ENCODE peak calls at places on chromosomes 2 and 18, in six cellular contexts. Z is ACHN, F is endothelial cell, R is SW 1271, C is fibroblast of gingiva, U is COR-L47. M is an unnamed sample.

GRCh38 chr2:45046786-45047185 is 37.5 kb upstream of the SIX2 start:
- DNase-seq in Z (no peak), F (no peak), R (no peak), C (peak; percentile 80), U (no peak), M (peak; percentile 44)

GRCh38 chr2:154952346-154953010 is 254.0 kb downstream of the KCNJ3 start:
- DNase-seq in Z (no peak), F (no peak), R (no peak), C (no peak), U (peak; percentile 81), M (no peak)

GRCh38 chr2:234257859-234258561 is 207.5 kb downstream of the SPP2 start:
- DNase-seq in Z (peak; percentile 100), F (peak; percentile 36), R (peak; percentile 91), C (peak; percentile 84), U (peak; percentile 1), M (peak; percentile 98)

GRCh38 chr2:121088251-121089004 is 196.6 kb downstream of the TFCP2L1 start:
- DNase-seq in Z (no peak), F (no peak), R (no peak), C (peak; percentile 43), U (no peak), M (peak; percentile 33)

GRCh38 chr18:29849145-29849544 is 1193.4 kb downstream of the DSC3 start:
- DNase-seq in Z (no peak), F (no peak), R (no peak), C (peak; percentile 31), U (no peak), M (peak; percentile 0)

GRCh38 chr2:130759906-130760753 is 4.8 kb downstream of the AMER3 start:
- DNase-seq in Z (peak; percentile 32), F (no peak), R (no peak), C (no peak), U (peak; percentile 93), M (no peak)

GRCh38 chr18:55093808-55094207 is 134.5 kb upstream of the CCDC68 start:
- DNase-seq in Z (no peak), F (no peak), R (no peak), C (no peak), U (no peak), M (no peak)

GRCh38 chr2:63696496-63696895 is 107.7 kb downstream of the MDH1 start:
- DNase-seq in Z (no peak), F (no peak), R (no peak), C (no peak), U (no peak), M (peak; percentile 15)

GRCh38 chr2:241505781-241506201 is 2.6 kb downstream of the STK25 start:
- DNase-seq in Z (no peak), F (no peak), R (no peak), C (no peak), U (no peak), M (no peak)

GRCh38 chr18:55778731-55779460 is 190.9 kb upstream of the TCF4 start:
- DNase-seq in Z (no peak), F (no peak), R (no peak), C (no peak), U (peak; percentile 58), M (peak; percentile 50)

GRCh38 chr2:133674433-133675331 is 106.4 kb upstream of the NCKAP5 start:
- DNase-seq in Z (no peak), F (peak; percentile 5), R (no peak), C (peak; percentile 64), U (peak; percentile 70), M (peak; percentile 95)

GRCh38 chr2:28334527-28334891 is 58.1 kb upstream of the FOSL2 start:
- DNase-seq in Z (no peak), F (no peak), R (no peak), C (no peak), U (no peak), M (no peak)

GRCh38 chr2:127674241-127675209 is 805 bp downstream of the LIMS2 start:
- DNase-seq in Z (peak; percentile 21), F (no peak), R (no peak), C (no peak), U (no peak), M (peak; percentile 11)

GRCh38 chr2:43839776-43840564 is 1.2 kb downstream of the ABCG8 start:
- DNase-seq in Z (no peak), F (no peak), R (no peak), C (no peak), U (no peak), M (no peak)

GRCh38 chr2:67400560-67401464 is 3.7 kb downstream of the ETAA1 start:
- DNase-seq in Z (no peak), F (no peak), R (no peak), C (no peak), U (peak; percentile 28), M (no peak)

GRCh38 chr2:64017811-64018714 is 1.2 kb downstream of the VPS54 start:
- DNase-seq in Z (peak; percentile 43), F (no peak), R (no peak), C (peak; percentile 23), U (no peak), M (peak; percentile 26)

GRCh38 chr2:65015731-65016130 is 26.5 kb downstream of the SLC1A4 start:
- DNase-seq in Z (no peak), F (no peak), R (no peak), C (no peak), U (no peak), M (peak; percentile 75)

GRCh38 chr2:226649871-226650660 is 149.6 kb downstream of the IRS1 start:
- DNase-seq in Z (no peak), F (peak; percentile 63), R (peak; percentile 72), C (peak; percentile 97), U (peak; percentile 94), M (peak; percentile 97)

GRCh38 chr2:28951910-28952805 is 28.9 kb upstream of the TOGARAM2 start:
- DNase-seq in Z (no peak), F (no peak), R (no peak), C (peak; percentile 95), U (no peak), M (peak; percentile 74)

GRCh38 chr2:226995625-226996041 is 159.8 kb downstream of the RHBDD1 start:
- DNase-seq in Z (peak; percentile 33), F (no peak), R (no peak), C (peak; percentile 54), U (peak; percentile 46), M (peak; percentile 76)

GRCh38 chr2:195601361-195601760 is 55.7 kb upstream of the SLC39A10 start:
- DNase-seq in Z (no peak), F (no peak), R (no peak), C (no peak), U (no peak), M (peak; percentile 23)

GRCh38 chr2:74944987-74945782 is 13.3 kb upstream of the POLE4 start:
- DNase-seq in Z (no peak), F (no peak), R (no peak), C (no peak), U (no peak), M (peak; percentile 11)

GRCh38 chr18:50662177-50662576 is 102.3 kb downstream of the MAPK4 start:
- DNase-seq in Z (peak; percentile 12), F (no peak), R (no peak), C (no peak), U (no peak), M (no peak)

GRCh38 chr2:25362564-25363145 is 20.9 kb upstream of the DNMT3A start:
- DNase-seq in Z (peak; percentile 50), F (no peak), R (no peak), C (no peak), U (no peak), M (no peak)

GRCh38 chr2:206164261-206164862 is 4.7 kb downstream of the EEF1B2 start:
- DNase-seq in Z (peak; percentile 61), F (peak; percentile 51), R (no peak), C (peak; percentile 8), U (no peak), M (peak; percentile 38)

GRCh38 chr2:179440642-179441251 is 176.1 kb upstream of the SESTD1 start:
- DNase-seq in Z (peak; percentile 52), F (no peak), R (peak; percentile 6), C (peak; percentile 14), U (peak; percentile 4), M (peak; percentile 37)

GRCh38 chr18:67475673-67476072 is 40.8 kb downstream of the DSEL start:
- DNase-seq in Z (no peak), F (no peak), R (no peak), C (peak; percentile 81), U (no peak), M (peak; percentile 49)